ENCODE peak calls at places on chromosomes 1 and 21, in ten cellular contexts. W, K, V, H, B, Y, S, F, I and A are unnamed samples.

GRCh38 chr1:205714190-205714905 is 34.0 kb upstream of the SLC45A3 start:
- DNase-seq in F (no peak), W (peak), Y (no peak), K (no peak), H (no peak), I (no peak), S (no peak), V (peak), B (peak), A (no peak)

GRCh38 chr1:8706995-8707396 is 110.4 kb downstream of the RERE start:
- DNase-seq in V (peak), K (no peak), I (peak), W (no peak), F (no peak), B (no peak), H (no peak), S (no peak), Y (peak), A (no peak)

GRCh38 chr1:32052887-32053286 is 19.9 kb upstream of the TMEM39B start:
- DNase-seq in K (no peak), F (no peak), Y (no peak), V (peak), W (no peak), I (no peak), H (no peak), B (no peak), S (no peak), A (no peak)

GRCh38 chr1:55716610-55717009 is 501.4 kb upstream of the USP24 start:
- DNase-seq in H (no peak), F (no peak), S (no peak), W (no peak), B (no peak), V (peak), K (no peak), I (no peak), Y (no peak), A (no peak)

GRCh38 chr1:26138974-26139558 is 19.8 kb upstream of the FAM110D start:
- DNase-seq in V (no peak), H (no peak), B (no peak), W (no peak), Y (no peak), K (no peak), F (no peak), I (no peak), S (no peak), A (no peak)

GRCh38 chr1:208177656-208178055 is 66.5 kb downstream of the PLXNA2 start:
- DNase-seq in W (no peak), H (no peak), Y (no peak), S (no peak), B (no peak), K (no peak), V (no peak), I (no peak), F (no peak), A (no peak)

GRCh38 chr1:151713044-151713443 is 3.6 kb downstream of the CELF3 start:
- DNase-seq in K (no peak), W (no peak), B (no peak), Y (no peak), V (no peak), I (no peak), F (no peak), S (no peak), H (no peak), A (no peak)

GRCh38 chr1:204377800-204378608 is 18.3 kb upstream of the PLEKHA6 start:
- DNase-seq in W (peak), V (no peak), Y (peak), B (no peak), H (peak), F (peak), I (peak), K (no peak), S (no peak), A (no peak)

GRCh38 chr1:21296509-21297354 is 6.5 kb upstream of the ECE1 start:
- DNase-seq in I (no peak), V (no peak), F (no peak), S (no peak), B (no peak), Y (no peak), W (no peak), H (no peak), K (no peak), A (no peak)

GRCh38 chr1:166627583-166627982 is 211.7 kb upstream of the POGK start:
- DNase-seq in Y (no peak), V (no peak), W (peak), S (no peak), H (no peak), K (no peak), I (no peak), F (no peak), B (no peak), A (no peak)

GRCh38 chr21:42301371-42302291 is 13.6 kb downstream of the TFF3 start:
- DNase-seq in I (no peak), W (no peak), V (no peak), F (no peak), S (no peak), B (no peak), Y (no peak), K (no peak), H (no peak), A (no peak)

GRCh38 chr21:31570824-31571425 is 88.6 kb upstream of the SOD1 start:
- DNase-seq in Y (no peak), V (no peak), H (no peak), W (no peak), F (no peak), I (no peak), K (no peak), S (no peak), B (no peak), A (no peak)

GRCh38 chr1:215631489-215631888 is 64.4 kb downstream of the KCTD3 start:
- DNase-seq in I (peak), W (peak), B (no peak), Y (peak), K (no peak), H (peak), S (no peak), F (no peak), V (peak), A (no peak)

GRCh38 chr1:187009320-187009719 is 180.6 kb downstream of the PLA2G4A start:
- DNase-seq in S (no peak), B (no peak), Y (no peak), F (no peak), H (no peak), V (no peak), I (no peak), K (no peak), W (no peak), A (no peak)

GRCh38 chr1:37040773-37041172 is 6.5 kb upstream of the GRIK3 start:
- DNase-seq in F (no peak), S (no peak), K (no peak), H (no peak), Y (peak), I (no peak), W (no peak), B (no peak), V (no peak), A (no peak)

GRCh38 chr1:10625076-10625475 is 150.3 kb downstream of the PEX14 start:
- DNase-seq in Y (no peak), W (no peak), S (no peak), V (no peak), H (no peak), B (no peak), K (no peak), I (no peak), F (no peak), A (no peak)

GRCh38 chr1:932178-932520 is 8.4 kb downstream of the SAMD11 start:
- DNase-seq in F (no peak), K (no peak), S (no peak), I (no peak), W (no peak), H (no peak), Y (no peak), V (no peak), B (no peak), A (no peak)

GRCh38 chr1:174060090-174060489 is 37.9 kb upstream of the RC3H1 start:
- DNase-seq in H (peak), K (no peak), B (no peak), V (peak), Y (no peak), W (peak), F (no peak), I (no peak), S (no peak), A (no peak)

GRCh38 chr1:74674278-74675048 is 871 bp upstream of the ERICH3 start:
- DNase-seq in S (no peak), B (no peak), H (no peak), Y (no peak), W (no peak), K (no peak), F (no peak), I (peak), V (no peak), A (no peak)

GRCh38 chr1:84387480-84388163 is 10.7 kb upstream of the DNASE2B start:
- DNase-seq in I (no peak), H (peak), S (no peak), F (no peak), B (no peak), V (no peak), Y (peak), K (no peak), W (peak), A (no peak)

GRCh38 chr1:117231748-117232373 is 21.1 kb upstream of the VTCN1 start:
- DNase-seq in I (no peak), B (no peak), S (no peak), W (no peak), H (no peak), V (no peak), K (no peak), F (no peak), Y (no peak), A (no peak)

GRCh38 chr1:70156529-70157120 is 48.8 kb downstream of the LRRC40 start:
- DNase-seq in B (no peak), F (no peak), S (no peak), W (peak), V (peak), I (no peak), Y (no peak), K (no peak), H (peak), A (no peak)

GRCh38 chr1:43818691-43819090 is 111.4 kb downstream of the ST3GAL3 start:
- DNase-seq in S (no peak), K (no peak), F (no peak), W (no peak), H (no peak), Y (no peak), B (no peak), V (no peak), I (no peak), A (no peak)

GRCh38 chr1:234844479-234845031 is 234.6 kb upstream of the IRF2BP2 start:
- DNase-seq in B (no peak), K (no peak), S (no peak), H (no peak), F (no peak), W (no peak), V (peak), I (no peak), Y (no peak), A (no peak)

GRCh38 chr1:234125283-234125682 is 220.8 kb downstream of the SLC35F3 start:
- DNase-seq in H (peak), S (peak), Y (peak), B (no peak), K (no peak), V (peak), F (no peak), W (peak), I (peak), A (no peak)

GRCh38 chr21:45370575-45370974 is 34.4 kb upstream of the COL18A1 start:
- DNase-seq in H (no peak), K (no peak), W (no peak), I (no peak), Y (no peak), B (no peak), S (no peak), F (no peak), V (no peak), A (no peak)

GRCh38 chr1:46477153-46477929 is 12.3 kb upstream of the DMBX1 start:
- DNase-seq in K (peak), S (peak), I (peak), F (peak), Y (peak), H (peak), B (peak), V (peak), W (peak), A (no peak)

GRCh38 chr1:98323906-98324358 is 337.6 kb upstream of the SNX7 start:
- DNase-seq in S (no peak), V (peak), B (no peak), F (peak), H (peak), W (peak), Y (no peak), K (peak), I (no peak), A (no peak)

GRCh38 chr1:208127791-208128408 is 116.3 kb downstream of the PLXNA2 start:
- DNase-seq in S (no peak), B (peak), W (no peak), Y (no peak), H (no peak), I (peak), V (no peak), F (no peak), K (no peak), A (no peak)